ENCODE peak calls at places on chromosomes 16 and 17, in ten cellular contexts. Z is psoas muscle, W is cardiac muscle cell, M is retinal pigment epithelial cell, K is A549, I is heart right ventricle, D is bronchial epithelial cell, Q is WTC11, U is GM20000, L is coronary artery. T is an unnamed sample.

GRCh38 chr16:70577256-70577698 is 53.7 kb downstream of the SF3B3 start:
- DNase-seq in L (peak), D (peak), Z (peak), U (no peak), Q (no peak), I (no peak), M (no peak), W (no peak), K (no peak), T (no peak)

GRCh38 chr16:20865420-20866126 is 34.6 kb downstream of the DCUN1D3 start:
- DNase-seq in U (peak), I (no peak), M (no peak), Z (no peak), D (peak), L (no peak), W (no peak), Q (no peak), K (peak), T (no peak)

GRCh38 chr17:6494239-6494941 is 50.1 kb downstream of the PIMREG start:
- DNase-seq in Q (no peak), M (no peak), L (peak), Z (no peak), K (no peak), W (no peak), U (no peak), I (no peak), D (peak), T (no peak)

GRCh38 chr16:78473031-78473699 is 373.7 kb downstream of the WWOX start:
- DNase-seq in W (no peak), L (no peak), D (no peak), K (no peak), I (no peak), Q (no peak), U (no peak), M (no peak), Z (no peak), T (no peak)

GRCh38 chr17:8287651-8288335 is 677 bp upstream of the RANGRF start:
- DNase-seq in Z (no peak), K (no peak), L (no peak), M (no peak), I (no peak), W (peak), Q (no peak), U (no peak), D (no peak), T (no peak)

GRCh38 chr17:77322534-77323412 is 182.0 kb downstream of the SEC14L1 start:
- DNase-seq in D (peak), W (peak), U (peak), Z (peak), I (peak), L (peak), Q (peak), K (peak), M (peak), T (peak)

GRCh38 chr16:14565688-14566025 is 64.4 kb downstream of the PARN start:
- DNase-seq in M (no peak), Z (no peak), D (no peak), W (no peak), L (no peak), I (no peak), K (no peak), U (no peak), Q (no peak), T (no peak)

GRCh38 chr16:4293822-4294457 is 21.1 kb upstream of the TFAP4 start:
- DNase-seq in W (peak), K (peak), Q (peak), U (no peak), Z (peak), I (peak), D (peak), M (no peak), L (no peak), T (no peak)

GRCh38 chr17:51901242-51901641 is 257.3 kb downstream of the CA10 start:
- DNase-seq in Z (no peak), D (no peak), Q (peak), U (no peak), W (no peak), I (no peak), L (no peak), M (no peak), K (no peak), T (no peak)

GRCh38 chr16:86821933-86822332 is 243.6 kb downstream of the FOXL1 start:
- DNase-seq in K (no peak), D (no peak), Q (no peak), L (no peak), W (no peak), M (no peak), I (no peak), Z (no peak), U (no peak), T (no peak)

GRCh38 chr16:10971560-10971961 is 27.2 kb downstream of the CLEC16A start:
- DNase-seq in D (peak), U (peak), K (peak), M (no peak), Q (peak), Z (no peak), L (no peak), I (peak), W (peak), T (peak)

GRCh38 chr17:77423589-77424451 is 283.1 kb downstream of the SEC14L1 start:
- DNase-seq in I (peak), D (peak), Z (peak), U (no peak), W (peak), Q (no peak), K (peak), L (peak), M (peak), T (no peak)

GRCh38 chr16:66460703-66461102 is 33.6 kb downstream of the BEAN1 start:
- DNase-seq in I (no peak), W (no peak), Q (no peak), L (no peak), D (no peak), U (no peak), K (no peak), M (no peak), Z (no peak), T (no peak)

GRCh38 chr17:38674013-38674748 is 576 bp downstream of the EPOP start:
- DNase-seq in M (no peak), K (peak), Z (peak), W (no peak), I (no peak), U (peak), D (no peak), L (no peak), Q (peak), T (no peak)
- TF ChIP-seq CTCF in M (peak), K (peak), Z (no peak), W (no peak), I (no peak), U (peak), D (peak), L (no peak), Q (no peak), T (no peak)

GRCh38 chr16:364091-364490 is 6.2 kb downstream of the MRPL28 start:
- DNase-seq in L (no peak), U (no peak), D (no peak), M (no peak), W (no peak), Q (no peak), Z (no peak), K (no peak), I (no peak), T (no peak)

GRCh38 chr16:367333-367903 is 2.9 kb downstream of the MRPL28 start:
- DNase-seq in W (no peak), K (no peak), D (no peak), L (no peak), U (no peak), M (no peak), I (no peak), Q (no peak), Z (no peak), T (no peak)

GRCh38 chr16:366476-366875 is 3.9 kb downstream of the MRPL28 start:
- DNase-seq in I (no peak), Z (no peak), M (no peak), U (no peak), L (no peak), K (no peak), Q (no peak), W (no peak), D (no peak), T (no peak)

GRCh38 chr16:363110-364090 is 6.9 kb downstream of the MRPL28 start:
- DNase-seq in Q (no peak), U (no peak), K (no peak), W (no peak), M (no peak), L (no peak), Z (peak), D (no peak), I (no peak), T (no peak)

GRCh38 chr16:364595-365491 is 5.5 kb downstream of the MRPL28 start:
- DNase-seq in K (no peak), L (no peak), W (no peak), M (no peak), Q (no peak), Z (peak), D (no peak), I (no peak), U (no peak), T (no peak)
- TF ChIP-seq CTCF in K (no peak), L (no peak), W (no peak), M (no peak), Q (no peak), Z (no peak), D (no peak), I (no peak), U (no peak), T (no peak)

DNA sequence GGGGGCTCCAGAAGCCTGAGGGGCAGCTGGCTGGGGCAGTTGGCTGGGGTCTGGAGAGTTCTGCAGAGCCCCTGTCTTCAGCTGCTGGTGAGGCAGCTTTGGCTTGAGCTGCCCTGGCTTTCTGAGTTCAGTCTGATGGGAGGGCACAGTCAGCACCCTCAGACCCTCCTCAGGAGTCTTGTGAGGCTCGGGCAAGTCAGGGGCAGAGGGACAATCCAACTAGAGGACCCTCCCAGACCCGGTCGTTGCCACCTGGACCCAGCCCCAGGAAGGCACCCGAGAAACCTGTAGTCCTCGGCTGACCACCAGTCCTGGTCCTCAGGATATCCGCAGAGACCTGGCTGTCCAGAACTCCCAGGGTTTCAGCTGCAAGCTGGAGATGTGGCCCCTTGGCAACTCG is 1.9 kb downstream of the CARD14 start:
- DNase-seq in Z (no peak), K (no peak), L (no peak), Q (no peak), M (no peak), U (no peak), D (no peak), W (no peak), I (no peak), T (no peak)
- TF ChIP-seq CTCF in Z (no peak), K (no peak), L (no peak), Q (no peak), M (no peak), U (no peak), D (no peak), W (no peak), I (no peak), T (no peak)

GRCh38 chr16:81210807-81211206 is 27.7 kb upstream of the BCO1 start:
- DNase-seq in D (no peak), M (no peak), K (no peak), Q (no peak), W (no peak), U (no peak), I (no peak), L (no peak), Z (no peak), T (no peak)

GRCh38 chr16:81216706-81217105 is 21.8 kb upstream of the BCO1 start:
- DNase-seq in D (no peak), L (no peak), I (no peak), Z (no peak), Q (no peak), U (no peak), K (no peak), M (no peak), W (no peak), T (no peak)

GRCh38 chr16:81216114-81216513 is 22.4 kb upstream of the BCO1 start:
- DNase-seq in K (no peak), I (no peak), M (no peak), Z (no peak), W (no peak), L (no peak), D (no peak), Q (no peak), U (no peak), T (no peak)

GRCh38 chr16:81212830-81213465 is 25.5 kb upstream of the BCO1 start:
- DNase-seq in D (no peak), Q (no peak), I (no peak), U (no peak), Z (no peak), W (no peak), K (no peak), M (no peak), L (no peak), T (no peak)

DNA sequence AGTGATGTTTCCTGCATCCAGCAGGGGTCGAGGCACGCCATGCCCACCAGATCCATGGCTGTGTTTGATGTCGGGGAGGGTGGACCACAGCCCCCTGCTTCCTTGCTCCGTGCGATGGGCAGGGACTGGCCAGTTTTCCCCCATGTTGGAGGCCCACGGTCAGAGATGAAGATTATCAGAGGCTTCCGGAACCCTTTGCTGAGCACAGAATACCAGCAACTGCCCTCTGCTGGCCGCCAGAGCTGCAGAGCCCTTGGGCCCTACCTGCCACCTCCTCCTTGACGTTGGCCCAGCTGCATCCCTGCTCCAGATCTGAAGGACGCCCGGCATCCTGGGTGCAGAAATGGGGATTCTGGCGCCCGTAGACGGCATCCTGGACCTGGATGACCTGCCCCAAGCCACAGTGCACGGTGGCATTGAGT is 23.7 kb upstream of the BCO1 start:
- DNase-seq in D (peak), W (peak), M (no peak), Z (no peak), I (no peak), K (peak), Q (peak), L (no peak), U (no peak), T (no peak)
- TF ChIP-seq CTCF in D (peak), W (peak), M (peak), Z (no peak), I (no peak), K (peak), Q (no peak), L (no peak), U (peak), T (no peak)

DNA sequence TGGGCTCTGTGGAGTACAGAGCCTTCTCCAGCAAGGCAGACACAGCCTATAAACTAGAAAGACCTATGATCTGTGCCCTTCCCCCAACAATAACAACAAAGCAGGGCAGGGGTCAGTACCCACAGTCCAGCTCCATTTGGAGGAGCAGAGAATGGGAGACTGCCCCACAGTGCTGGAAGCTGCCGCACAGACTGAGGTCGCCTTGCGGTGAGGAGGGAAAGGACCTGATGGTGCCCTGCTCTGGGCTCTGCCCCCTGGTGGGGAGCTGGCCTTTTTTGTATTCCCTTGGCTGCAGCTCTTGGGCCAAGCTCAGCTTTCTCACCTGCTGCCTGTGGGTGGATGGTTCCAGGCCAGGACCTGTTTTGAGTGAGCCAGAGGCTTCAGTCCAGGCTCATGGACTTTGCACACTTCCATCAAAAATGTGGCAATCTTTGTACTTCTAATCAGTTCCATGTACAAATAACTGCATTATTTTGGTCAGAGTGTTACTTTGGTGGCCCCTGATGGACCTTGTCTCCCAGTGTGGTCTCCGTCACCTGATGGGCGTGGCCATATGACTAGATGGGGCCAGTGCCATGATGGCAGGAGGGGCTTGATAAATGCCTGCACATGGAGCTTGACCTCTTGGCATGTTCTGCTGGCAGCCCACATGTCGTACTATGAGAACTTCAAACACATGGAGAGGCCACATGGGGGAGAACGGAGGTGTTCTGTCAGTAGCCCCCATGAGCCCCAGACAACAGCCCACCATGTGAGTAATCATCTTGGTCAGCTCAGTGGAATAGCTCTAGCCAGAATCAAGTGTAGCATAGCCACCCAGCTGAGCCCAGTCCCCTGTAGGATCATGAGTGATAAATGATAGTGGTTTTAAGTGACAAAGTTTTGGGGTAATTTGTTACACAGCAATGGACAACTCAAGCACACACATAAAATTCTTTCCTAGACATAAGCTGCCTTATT is 24.2 kb downstream of the B9D1 start:
- DNase-seq in Q (peak), U (peak), Z (peak), M (peak), K (peak), D (peak), L (no peak), W (peak), I (peak), T (peak)
- TF ChIP-seq CTCF in Q (peak), U (no peak), Z (peak), M (peak), K (peak), D (peak), L (peak), W (peak), I (peak), T (peak)

DNA sequence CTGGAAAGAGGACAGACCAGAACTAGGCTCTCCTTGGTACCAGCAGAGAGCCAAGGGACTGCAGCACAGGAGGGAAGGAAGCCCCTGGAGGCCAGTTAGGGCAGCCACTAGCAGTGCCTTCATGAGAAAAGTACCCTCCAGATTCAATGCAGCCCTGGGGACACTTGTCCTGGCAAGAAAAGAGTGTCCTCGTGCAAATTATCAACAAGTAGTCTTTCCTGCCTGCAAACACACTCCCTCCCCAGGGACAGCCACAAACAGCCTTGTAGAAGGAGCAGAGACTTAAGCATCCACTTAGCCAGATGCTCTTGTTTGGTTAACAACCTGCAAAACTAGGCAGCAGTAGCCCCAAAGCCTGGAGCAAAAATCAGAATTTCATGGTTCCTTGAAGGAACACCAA is 24.3 kb downstream of the CENPV start:
- DNase-seq in K (no peak), D (peak), W (peak), L (no peak), Q (no peak), I (no peak), M (no peak), U (no peak), Z (no peak), T (no peak)
- TF ChIP-seq CTCF in K (no peak), D (peak), W (no peak), L (no peak), Q (no peak), I (no peak), M (peak), U (no peak), Z (no peak), T (no peak)

GRCh38 chr16:9406039-9406438 is 314.6 kb downstream of the HAPSTR1 start:
- DNase-seq in D (no peak), K (no peak), M (no peak), U (no peak), Q (no peak), W (no peak), L (no peak), I (no peak), Z (no peak), T (no peak)

GRCh38 chr16:9404811-9405210 is 313.4 kb downstream of the HAPSTR1 start:
- DNase-seq in M (no peak), I (no peak), D (no peak), W (no peak), Z (no peak), K (no peak), L (no peak), Q (no peak), U (no peak), T (no peak)

GRCh38 chr16:9395958-9396359 is 304.5 kb downstream of the HAPSTR1 start:
- DNase-seq in Z (no peak), U (no peak), D (no peak), M (no peak), I (no peak), K (no peak), L (no peak), W (no peak), Q (no peak), T (no peak)

GRCh38 chr16:9402293-9402865 is 310.9 kb downstream of the HAPSTR1 start:
- DNase-seq in I (no peak), M (no peak), W (no peak), L (no peak), K (no peak), Q (no peak), D (no peak), Z (no peak), U (no peak), T (no peak)

GRCh38 chr16:9401173-9401572 is 309.7 kb downstream of the HAPSTR1 start:
- DNase-seq in U (no peak), I (no peak), D (no peak), M (no peak), Q (no peak), W (no peak), L (no peak), Z (no peak), K (no peak), T (no peak)
- TF ChIP-seq CTCF in U (no peak), I (no peak), D (no peak), M (no peak), Q (no peak), W (no peak), L (no peak), Z (no peak), K (no peak), T (no peak)

DNA sequence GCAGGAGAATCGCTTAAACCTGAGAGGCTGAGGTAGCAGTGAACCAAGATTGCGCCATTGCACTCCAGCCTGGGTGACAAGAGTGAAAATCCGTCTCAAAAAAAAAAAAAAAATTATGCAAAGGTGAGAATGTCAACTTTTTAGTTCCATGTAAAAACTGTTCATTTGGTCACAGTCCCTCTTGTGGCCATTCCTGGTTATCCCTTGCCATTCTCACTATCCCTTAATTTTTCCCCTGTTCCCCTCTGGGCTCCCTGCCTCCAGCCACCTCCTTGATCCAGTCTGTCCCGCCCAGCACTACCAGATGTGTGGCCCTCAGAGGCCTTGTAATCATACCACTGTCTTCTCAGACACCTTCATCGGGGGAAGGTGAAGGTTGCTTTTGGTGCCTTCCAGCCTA is 23.4 kb downstream of the DCAF7 start:
- DNase-seq in U (no peak), D (no peak), M (no peak), W (peak), Q (peak), K (peak), Z (no peak), L (no peak), I (no peak), T (no peak)
- TF ChIP-seq CTCF in U (no peak), D (peak), M (peak), W (peak), Q (peak), K (peak), Z (peak), L (no peak), I (no peak), T (no peak)

DNA sequence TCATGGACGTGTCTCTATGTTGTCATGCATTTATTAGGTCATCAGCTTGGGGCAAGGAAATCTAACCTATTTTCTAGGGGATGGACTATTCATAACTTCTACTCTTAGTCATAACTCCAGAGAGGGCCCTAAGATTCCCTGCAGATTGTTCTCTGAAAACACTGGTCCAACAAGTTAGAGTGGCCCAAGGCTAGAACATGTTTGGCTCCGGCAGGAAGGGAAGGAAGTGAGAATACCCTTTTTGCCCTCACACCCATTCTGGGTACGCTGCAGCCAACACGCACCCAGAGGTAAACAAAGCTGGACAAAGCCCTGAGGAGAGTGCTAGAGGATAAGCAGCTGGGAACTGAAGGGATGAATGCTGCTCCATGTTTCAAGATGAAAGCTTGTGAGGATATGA is 9.9 kb downstream of the C16orf86 start:
- DNase-seq in M (no peak), U (no peak), L (no peak), D (peak), Z (no peak), I (no peak), W (no peak), Q (no peak), K (no peak), T (no peak)
- TF ChIP-seq CTCF in M (no peak), U (no peak), L (no peak), D (no peak), Z (no peak), I (no peak), W (no peak), Q (no peak), K (no peak), T (no peak)

T was measured in B cell.